ENCODE peak calls at places on chromosomes 3 and 15, in ten cellular contexts. One of them, this sample, is unnamed.

GRCh38 chr15:25501828-25502446 is 63.1 kb upstream of the UBE3A start:
- DNase-seq in heart left ventricle: no peak
- DNase-seq in H54: no peak
- DNase-seq in esophagus squamous epithelium: no peak
- DNase-seq in uterus: no peak
- DNase-seq in A549: peak; percentile 19
- DNase-seq in breast epithelium: no peak
- DNase-seq in endothelial cell of umbilical vein: peak; percentile 32
- DNase-seq in GM12878: no peak
- DNase-seq in right lobe of liver: no peak
- DNase-seq in this sample: peak; percentile 37

GRCh38 chr3:120791958-120792357 is 49.4 kb downstream of the GTF2E1 start:
- DNase-seq in heart left ventricle: no peak
- DNase-seq in H54: peak; percentile 21
- DNase-seq in esophagus squamous epithelium: no peak
- DNase-seq in uterus: no peak
- DNase-seq in A549: no peak
- DNase-seq in breast epithelium: no peak
- DNase-seq in endothelial cell of umbilical vein: peak; percentile 74
- DNase-seq in GM12878: no peak
- DNase-seq in right lobe of liver: no peak
- DNase-seq in this sample: no peak

GRCh38 chr15:70378126-70379031 is 280.7 kb upstream of the TLE3 start:
- DNase-seq in heart left ventricle: no peak
- DNase-seq in H54: no peak
- DNase-seq in esophagus squamous epithelium: no peak
- DNase-seq in uterus: peak; percentile 37
- DNase-seq in A549: no peak
- DNase-seq in breast epithelium: no peak
- DNase-seq in endothelial cell of umbilical vein: no peak
- DNase-seq in GM12878: no peak
- DNase-seq in right lobe of liver: peak; percentile 78
- DNase-seq in this sample: no peak

GRCh38 chr3:28912120-28912885 is 368.6 kb upstream of the RBMS3 start:
- DNase-seq in heart left ventricle: no peak
- DNase-seq in H54: no peak
- DNase-seq in esophagus squamous epithelium: no peak
- DNase-seq in uterus: no peak
- DNase-seq in A549: no peak
- DNase-seq in breast epithelium: no peak
- DNase-seq in endothelial cell of umbilical vein: no peak
- DNase-seq in GM12878: no peak
- DNase-seq in right lobe of liver: no peak
- DNase-seq in this sample: peak; percentile 6

GRCh38 chr15:79339588-79340314 is 28.8 kb downstream of the TMED3 start:
- DNase-seq in heart left ventricle: no peak
- DNase-seq in H54: peak; percentile 9
- DNase-seq in esophagus squamous epithelium: no peak
- DNase-seq in uterus: no peak
- DNase-seq in A549: peak; percentile 57
- DNase-seq in breast epithelium: no peak
- DNase-seq in endothelial cell of umbilical vein: peak; percentile 69
- DNase-seq in GM12878: no peak
- DNase-seq in right lobe of liver: no peak
- DNase-seq in this sample: peak; percentile 78

GRCh38 chr3:153001428-153001827 is 160.6 kb upstream of the RAP2B start:
- DNase-seq in heart left ventricle: no peak
- DNase-seq in H54: no peak
- DNase-seq in esophagus squamous epithelium: no peak
- DNase-seq in uterus: no peak
- DNase-seq in A549: no peak
- DNase-seq in breast epithelium: no peak
- DNase-seq in endothelial cell of umbilical vein: no peak
- DNase-seq in GM12878: no peak
- DNase-seq in right lobe of liver: no peak
- DNase-seq in this sample: no peak

GRCh38 chr3:190139365-190139764 is 18.7 kb upstream of the P3H2 start:
- DNase-seq in heart left ventricle: no peak
- DNase-seq in H54: no peak
- DNase-seq in esophagus squamous epithelium: no peak
- DNase-seq in uterus: no peak
- DNase-seq in A549: no peak
- DNase-seq in breast epithelium: no peak
- DNase-seq in endothelial cell of umbilical vein: no peak
- DNase-seq in GM12878: no peak
- DNase-seq in right lobe of liver: no peak
- DNase-seq in this sample: no peak

GRCh38 chr3:32283304-32283703 is 44.8 kb downstream of the CMTM8 start:
- DNase-seq in heart left ventricle: peak; percentile 67
- DNase-seq in H54: no peak
- DNase-seq in esophagus squamous epithelium: no peak
- DNase-seq in uterus: peak; percentile 16
- DNase-seq in A549: no peak
- DNase-seq in breast epithelium: no peak
- DNase-seq in endothelial cell of umbilical vein: no peak
- DNase-seq in GM12878: no peak
- DNase-seq in right lobe of liver: no peak
- DNase-seq in this sample: no peak

GRCh38 chr3:105431171-105431570 is 64.5 kb downstream of the ALCAM start:
- DNase-seq in heart left ventricle: no peak
- DNase-seq in H54: no peak
- DNase-seq in esophagus squamous epithelium: no peak
- DNase-seq in uterus: no peak
- DNase-seq in A549: peak; percentile 15
- DNase-seq in breast epithelium: no peak
- DNase-seq in endothelial cell of umbilical vein: no peak
- DNase-seq in GM12878: no peak
- DNase-seq in right lobe of liver: no peak
- DNase-seq in this sample: no peak

GRCh38 chr15:60827492-60827891 is 348.6 kb upstream of the ICE2 start:
- DNase-seq in heart left ventricle: no peak
- DNase-seq in H54: no peak
- DNase-seq in esophagus squamous epithelium: no peak
- DNase-seq in uterus: no peak
- DNase-seq in A549: no peak
- DNase-seq in breast epithelium: no peak
- DNase-seq in endothelial cell of umbilical vein: no peak
- DNase-seq in GM12878: no peak
- DNase-seq in right lobe of liver: no peak
- DNase-seq in this sample: no peak

GRCh38 chr3:170622369-170623159 is 36.7 kb upstream of the SLC7A14 start:
- DNase-seq in heart left ventricle: no peak
- DNase-seq in H54: no peak
- DNase-seq in esophagus squamous epithelium: no peak
- DNase-seq in uterus: peak; percentile 67
- DNase-seq in A549: no peak
- DNase-seq in breast epithelium: no peak
- DNase-seq in endothelial cell of umbilical vein: no peak
- DNase-seq in GM12878: no peak
- DNase-seq in right lobe of liver: no peak
- DNase-seq in this sample: peak; percentile 26

GRCh38 chr3:30643763-30644462 is 37.5 kb downstream of the TGFBR2 start:
- DNase-seq in heart left ventricle: no peak
- DNase-seq in H54: no peak
- DNase-seq in esophagus squamous epithelium: no peak
- DNase-seq in uterus: no peak
- DNase-seq in A549: no peak
- DNase-seq in breast epithelium: no peak
- DNase-seq in endothelial cell of umbilical vein: no peak
- DNase-seq in GM12878: no peak
- DNase-seq in right lobe of liver: no peak
- DNase-seq in this sample: no peak

GRCh38 chr15:41125950-41126642 is 10.0 kb upstream of the INO80 start:
- DNase-seq in heart left ventricle: no peak
- DNase-seq in H54: no peak
- DNase-seq in esophagus squamous epithelium: no peak
- DNase-seq in uterus: no peak
- DNase-seq in A549: no peak
- DNase-seq in breast epithelium: no peak
- DNase-seq in endothelial cell of umbilical vein: no peak
- DNase-seq in GM12878: no peak
- DNase-seq in right lobe of liver: no peak
- DNase-seq in this sample: no peak

GRCh38 chr3:159969-160368 is 36.6 kb upstream of the CHL1 start:
- DNase-seq in heart left ventricle: no peak
- DNase-seq in H54: no peak
- DNase-seq in esophagus squamous epithelium: no peak
- DNase-seq in uterus: no peak
- DNase-seq in A549: no peak
- DNase-seq in breast epithelium: no peak
- DNase-seq in endothelial cell of umbilical vein: no peak
- DNase-seq in GM12878: no peak
- DNase-seq in right lobe of liver: no peak
- DNase-seq in this sample: no peak

GRCh38 chr3:161672478-161672877 is 175.9 kb downstream of the OTOL1 start:
- DNase-seq in heart left ventricle: peak; percentile 39
- DNase-seq in H54: no peak
- DNase-seq in esophagus squamous epithelium: no peak
- DNase-seq in uterus: no peak
- DNase-seq in A549: no peak
- DNase-seq in breast epithelium: no peak
- DNase-seq in endothelial cell of umbilical vein: no peak
- DNase-seq in GM12878: no peak
- DNase-seq in right lobe of liver: no peak
- DNase-seq in this sample: no peak

GRCh38 chr3:122298239-122298638 is 26.8 kb upstream of the CSTA start:
- DNase-seq in heart left ventricle: no peak
- DNase-seq in H54: no peak
- DNase-seq in esophagus squamous epithelium: no peak
- DNase-seq in uterus: no peak
- DNase-seq in A549: no peak
- DNase-seq in breast epithelium: no peak
- DNase-seq in endothelial cell of umbilical vein: no peak
- DNase-seq in GM12878: peak; percentile 86
- DNase-seq in right lobe of liver: no peak
- DNase-seq in this sample: no peak

GRCh38 chr15:41957021-41957897 is 15.1 kb downstream of the EHD4 start:
- DNase-seq in heart left ventricle: no peak
- DNase-seq in H54: no peak
- DNase-seq in esophagus squamous epithelium: no peak
- DNase-seq in uterus: no peak
- DNase-seq in A549: no peak
- DNase-seq in breast epithelium: no peak
- DNase-seq in endothelial cell of umbilical vein: peak; percentile 85
- DNase-seq in GM12878: peak; percentile 64
- DNase-seq in right lobe of liver: peak; percentile 35
- DNase-seq in this sample: no peak

GRCh38 chr3:183554377-183554776 is 1.1 kb downstream of the KLHL6 start:
- DNase-seq in heart left ventricle: no peak
- DNase-seq in H54: no peak
- DNase-seq in esophagus squamous epithelium: no peak
- DNase-seq in uterus: no peak
- DNase-seq in A549: no peak
- DNase-seq in breast epithelium: no peak
- DNase-seq in endothelial cell of umbilical vein: peak; percentile 57
- DNase-seq in GM12878: no peak
- DNase-seq in right lobe of liver: no peak
- DNase-seq in this sample: peak; percentile 68
- TF ChIP-seq POLR2A in heart left ventricle: no peak
- TF ChIP-seq POLR2A in H54: no peak
- TF ChIP-seq POLR2A in esophagus squamous epithelium: no peak
- TF ChIP-seq POLR2A in uterus: no peak
- TF ChIP-seq POLR2A in A549: no peak
- TF ChIP-seq POLR2A in breast epithelium: no peak
- TF ChIP-seq POLR2A in endothelial cell of umbilical vein: no peak
- TF ChIP-seq POLR2A in GM12878: no peak
- TF ChIP-seq POLR2A in right lobe of liver: peak; percentile 26
- TF ChIP-seq POLR2A in this sample: peak; percentile 56

GRCh38 chr3:54949491-54950044 is 21.7 kb upstream of the LRTM1 start:
- DNase-seq in heart left ventricle: no peak
- DNase-seq in H54: no peak
- DNase-seq in esophagus squamous epithelium: no peak
- DNase-seq in uterus: no peak
- DNase-seq in A549: no peak
- DNase-seq in breast epithelium: no peak
- DNase-seq in endothelial cell of umbilical vein: no peak
- DNase-seq in GM12878: no peak
- DNase-seq in right lobe of liver: no peak
- DNase-seq in this sample: no peak

GRCh38 chr3:54954516-54954915 is 26.7 kb upstream of the LRTM1 start:
- DNase-seq in heart left ventricle: no peak
- DNase-seq in H54: no peak
- DNase-seq in esophagus squamous epithelium: no peak
- DNase-seq in uterus: no peak
- DNase-seq in A549: no peak
- DNase-seq in breast epithelium: no peak
- DNase-seq in endothelial cell of umbilical vein: no peak
- DNase-seq in GM12878: no peak
- DNase-seq in right lobe of liver: no peak
- DNase-seq in this sample: no peak

GRCh38 chr3:54954019-54954418 is 26.2 kb upstream of the LRTM1 start:
- DNase-seq in heart left ventricle: no peak
- DNase-seq in H54: no peak
- DNase-seq in esophagus squamous epithelium: no peak
- DNase-seq in uterus: no peak
- DNase-seq in A549: no peak
- DNase-seq in breast epithelium: no peak
- DNase-seq in endothelial cell of umbilical vein: no peak
- DNase-seq in GM12878: no peak
- DNase-seq in right lobe of liver: no peak
- DNase-seq in this sample: no peak

GRCh38 chr3:54950391-54951003 is 22.6 kb upstream of the LRTM1 start:
- DNase-seq in heart left ventricle: no peak
- DNase-seq in H54: no peak
- DNase-seq in esophagus squamous epithelium: no peak
- DNase-seq in uterus: no peak
- DNase-seq in A549: no peak
- DNase-seq in breast epithelium: no peak
- DNase-seq in endothelial cell of umbilical vein: no peak
- DNase-seq in GM12878: no peak
- DNase-seq in right lobe of liver: no peak
- DNase-seq in this sample: no peak

GRCh38 chr3:54951405-54951804 is 23.5 kb upstream of the LRTM1 start:
- DNase-seq in heart left ventricle: peak; percentile 87
- DNase-seq in H54: peak; percentile 65
- DNase-seq in esophagus squamous epithelium: no peak
- DNase-seq in uterus: peak; percentile 73
- DNase-seq in A549: peak; percentile 3
- DNase-seq in breast epithelium: peak; percentile 54
- DNase-seq in endothelial cell of umbilical vein: no peak
- DNase-seq in GM12878: no peak
- DNase-seq in right lobe of liver: no peak
- DNase-seq in this sample: peak; percentile 2
- TF ChIP-seq POLR2A in heart left ventricle: no peak
- TF ChIP-seq POLR2A in H54: no peak
- TF ChIP-seq POLR2A in esophagus squamous epithelium: no peak
- TF ChIP-seq POLR2A in uterus: no peak
- TF ChIP-seq POLR2A in A549: no peak
- TF ChIP-seq POLR2A in breast epithelium: no peak
- TF ChIP-seq POLR2A in endothelial cell of umbilical vein: no peak
- TF ChIP-seq POLR2A in GM12878: no peak
- TF ChIP-seq POLR2A in right lobe of liver: no peak
- TF ChIP-seq POLR2A in this sample: no peak

GRCh38 chr3:40464339-40465110 is 7.4 kb downstream of the RPL14 start:
- DNase-seq in heart left ventricle: no peak
- DNase-seq in H54: no peak
- DNase-seq in esophagus squamous epithelium: no peak
- DNase-seq in uterus: no peak
- DNase-seq in A549: no peak
- DNase-seq in breast epithelium: no peak
- DNase-seq in endothelial cell of umbilical vein: no peak
- DNase-seq in GM12878: no peak
- DNase-seq in right lobe of liver: no peak
- DNase-seq in this sample: no peak
- TF ChIP-seq POLR2A in heart left ventricle: no peak
- TF ChIP-seq POLR2A in H54: no peak
- TF ChIP-seq POLR2A in esophagus squamous epithelium: no peak
- TF ChIP-seq POLR2A in uterus: no peak
- TF ChIP-seq POLR2A in A549: no peak
- TF ChIP-seq POLR2A in breast epithelium: no peak
- TF ChIP-seq POLR2A in endothelial cell of umbilical vein: no peak
- TF ChIP-seq POLR2A in GM12878: peak; percentile 40
- TF ChIP-seq POLR2A in right lobe of liver: no peak
- TF ChIP-seq POLR2A in this sample: peak; percentile 48

GRCh38 chr3:188339410-188340295 is 185.7 kb downstream of the LPP start:
- DNase-seq in heart left ventricle: no peak
- DNase-seq in H54: no peak
- DNase-seq in esophagus squamous epithelium: no peak
- DNase-seq in uterus: no peak
- DNase-seq in A549: no peak
- DNase-seq in breast epithelium: no peak
- DNase-seq in endothelial cell of umbilical vein: no peak
- DNase-seq in GM12878: no peak
- DNase-seq in right lobe of liver: no peak
- DNase-seq in this sample: no peak
- TF ChIP-seq POLR2A in heart left ventricle: no peak
- TF ChIP-seq POLR2A in H54: no peak
- TF ChIP-seq POLR2A in esophagus squamous epithelium: no peak
- TF ChIP-seq POLR2A in uterus: no peak
- TF ChIP-seq POLR2A in A549: no peak
- TF ChIP-seq POLR2A in breast epithelium: no peak
- TF ChIP-seq POLR2A in endothelial cell of umbilical vein: no peak
- TF ChIP-seq POLR2A in GM12878: no peak
- TF ChIP-seq POLR2A in right lobe of liver: no peak
- TF ChIP-seq POLR2A in this sample: no peak

This sample was measured in erythroblast.